ENCODE peak calls at places on chromosome 14, in eight cellular contexts. P is transverse colon, D is fibroblast of lung, N is WERI-Rb-1, E is AG04449, U is heart left ventricle, A is GM23338, Q is fibroblast of the aortic adventitia. L is an unnamed sample.

GRCh38 chr14:101119830-101120571 is 216.5 kb upstream of the RTL1 start:
- DNase-seq in P (no peak), D (peak; percentile 18), N (no peak), E (no peak), U (peak; percentile 39), A (peak; percentile 34), Q (peak; percentile 4), L (no peak)

GRCh38 chr14:90645842-90646443 is 170.3 kb downstream of the TTC7B start:
- DNase-seq in P (no peak), D (peak; percentile 83), N (no peak), E (no peak), U (no peak), A (peak; percentile 81), Q (peak; percentile 16), L (peak; percentile 21)

GRCh38 chr14:103179078-103179477 is 55.8 kb downstream of the TNFAIP2 start:
- DNase-seq in P (no peak), D (no peak), N (no peak), E (no peak), U (no peak), A (no peak), Q (no peak), L (no peak)

GRCh38 chr14:72608391-72609204 is 285.3 kb downstream of the DPF3 start:
- DNase-seq in P (no peak), D (peak; percentile 97), N (no peak), E (peak; percentile 81), U (no peak), A (no peak), Q (peak; percentile 90), L (peak; percentile 85)

GRCh38 chr14:64758711-64759554 is 54.7 kb downstream of the PLEKHG3 start:
- DNase-seq in P (no peak), D (peak; percentile 97), N (no peak), E (peak; percentile 91), U (peak; percentile 73), A (no peak), Q (peak; percentile 95), L (peak; percentile 94)

GRCh38 chr14:21044106-21044618 is 2.0 kb downstream of the RNASE7 start:
- DNase-seq in P (peak; percentile 37), D (no peak), N (peak; percentile 56), E (no peak), U (peak; percentile 47), A (no peak), Q (no peak), L (no peak)

GRCh38 chr14:100271247-100271939 is 32.4 kb downstream of the YY1 start:
- DNase-seq in P (peak; percentile 72), D (no peak), N (no peak), E (no peak), U (no peak), A (peak; percentile 69), Q (peak; percentile 48), L (peak; percentile 40)

GRCh38 chr14:94575730-94576585 is 5.3 kb upstream of the SERPINA5 start:
- DNase-seq in P (no peak), D (peak; percentile 96), N (no peak), E (no peak), U (no peak), A (no peak), Q (peak; percentile 67), L (peak; percentile 68)

GRCh38 chr14:36773558-36773957 is 111.9 kb downstream of the PAX9 start:
- DNase-seq in P (no peak), D (peak; percentile 25), N (no peak), E (no peak), U (no peak), A (no peak), Q (no peak), L (peak; percentile 3)

GRCh38 chr14:23023500-23024152 is 11.1 kb downstream of the PSMB5 start:
- DNase-seq in P (no peak), D (no peak), N (no peak), E (no peak), U (no peak), A (no peak), Q (no peak), L (no peak)

GRCh38 chr14:91288876-91289275 is 44.4 kb upstream of the GPR68 start:
- DNase-seq in P (no peak), D (no peak), N (no peak), E (no peak), U (no peak), A (no peak), Q (no peak), L (no peak)

GRCh38 chr14:72948481-72949138 is 22.3 kb downstream of the DCAF4 start:
- DNase-seq in P (peak; percentile 68), D (peak; percentile 51), N (peak; percentile 56), E (no peak), U (peak; percentile 64), A (peak; percentile 78), Q (peak; percentile 74), L (peak; percentile 78)

GRCh38 chr14:96638041-96638855 is 136.1 kb downstream of the PAPOLA start:
- DNase-seq in P (no peak), D (no peak), N (no peak), E (no peak), U (no peak), A (no peak), Q (no peak), L (no peak)

GRCh38 chr14:101116486-101117130 is 213.1 kb upstream of the RTL1 start:
- DNase-seq in P (no peak), D (no peak), N (no peak), E (no peak), U (no peak), A (no peak), Q (no peak), L (no peak)

GRCh38 chr14:32564591-32564990 is 235.5 kb downstream of the AKAP6 start:
- DNase-seq in P (no peak), D (peak; percentile 47), N (no peak), E (no peak), U (no peak), A (no peak), Q (peak; percentile 21), L (peak; percentile 42)

GRCh38 chr14:103686831-103687485 is 28.3 kb downstream of the XRCC3 start:
- DNase-seq in P (no peak), D (peak; percentile 57), N (no peak), E (no peak), U (no peak), A (no peak), Q (peak; percentile 13), L (peak; percentile 83)

GRCh38 chr14:72201645-72202044 is 269.4 kb downstream of the RGS6 start:
- DNase-seq in P (no peak), D (no peak), N (no peak), E (no peak), U (no peak), A (no peak), Q (no peak), L (no peak)

GRCh38 chr14:92613008-92613658 is 99.6 kb downstream of the RIN3 start:
- DNase-seq in P (peak; percentile 50), D (peak; percentile 34), N (peak; percentile 75), E (no peak), U (no peak), A (peak; percentile 89), Q (no peak), L (no peak)

GRCh38 chr14:36271939-36272907 is 48.2 kb downstream of the MBIP start:
- DNase-seq in P (peak; percentile 15), D (peak; percentile 20), N (no peak), E (no peak), U (peak; percentile 23), A (peak; percentile 56), Q (peak; percentile 19), L (peak; percentile 7)

GRCh38 chr14:68283378-68284123 is 464.0 kb downstream of the RAD51B start:
- DNase-seq in P (peak; percentile 51), D (no peak), N (no peak), E (no peak), U (peak; percentile 43), A (no peak), Q (peak; percentile 46), L (no peak)

GRCh38 chr14:57268161-57269067 is at the start of the genes AP5M1 and EXOC5:
- DNase-seq in P (peak; percentile 95), D (peak; percentile 94), N (peak; percentile 95), E (peak; percentile 29), U (peak; percentile 95), A (peak; percentile 98), Q (peak; percentile 90), L (peak; percentile 93)
- TF ChIP-seq CTCF in P (no peak), D (no peak), N (peak; percentile 2), E (no peak), U (no peak), A (no peak), Q (peak; percentile 13), L (no peak)

DNA sequence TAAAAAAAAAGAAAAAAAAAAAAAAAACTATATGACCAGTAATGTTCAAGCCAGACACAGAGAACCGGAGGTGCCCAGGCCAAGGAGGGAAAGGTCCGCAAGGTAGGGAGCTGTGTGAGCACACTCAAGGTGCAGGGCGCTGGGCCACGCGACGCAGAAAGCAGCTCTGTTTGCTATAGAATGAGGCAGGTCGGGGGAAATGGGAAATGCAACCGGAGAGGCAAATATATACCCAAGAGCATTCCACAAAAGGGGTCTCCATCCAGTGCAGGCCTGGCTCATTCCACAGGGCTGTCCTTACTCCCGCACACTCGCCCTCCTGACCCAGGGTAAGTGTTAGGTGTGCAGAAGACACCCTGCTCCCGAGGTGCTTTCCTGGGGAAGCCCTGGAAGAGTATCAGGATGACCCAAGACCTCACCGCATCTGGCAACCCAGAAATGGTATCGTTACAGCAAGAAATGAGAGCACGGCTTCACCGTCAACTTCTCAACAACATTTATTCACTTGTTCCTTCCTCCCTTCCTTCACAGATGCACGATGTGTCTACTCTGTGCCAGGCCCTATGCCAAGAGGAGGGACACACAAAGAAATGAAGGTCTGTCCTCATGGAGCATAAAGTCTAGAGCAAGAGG is 86.4 kb downstream of the BCL11B start:
- DNase-seq in P (no peak), D (no peak), N (no peak), E (no peak), U (no peak), A (no peak), Q (no peak), L (no peak)
- TF ChIP-seq CTCF in P (no peak), D (no peak), N (no peak), E (no peak), U (no peak), A (no peak), Q (no peak), L (no peak)

GRCh38 chr14:105203057-105203494 is 22.0 kb upstream of the NUDT14 start:
- DNase-seq in P (peak; percentile 80), D (peak; percentile 55), N (peak; percentile 80), E (no peak), U (peak; percentile 85), A (peak; percentile 82), Q (peak; percentile 60), L (peak; percentile 63)

GRCh38 chr14:105200074-105200473 is 19.0 kb upstream of the NUDT14 start:
- DNase-seq in P (no peak), D (no peak), N (no peak), E (no peak), U (no peak), A (no peak), Q (no peak), L (no peak)

GRCh38 chr14:105200641-105201040 is 19.5 kb upstream of the NUDT14 start:
- DNase-seq in P (no peak), D (no peak), N (no peak), E (no peak), U (no peak), A (no peak), Q (no peak), L (no peak)

GRCh38 chr14:105201928-105202513 is 20.9 kb upstream of the NUDT14 start:
- DNase-seq in P (no peak), D (no peak), N (no peak), E (no peak), U (no peak), A (no peak), Q (no peak), L (no peak)

GRCh38 chr14:105201156-105201927 is 20.2 kb upstream of the NUDT14 start:
- DNase-seq in P (no peak), D (no peak), N (no peak), E (no peak), U (no peak), A (peak; percentile 62), Q (no peak), L (no peak)
- TF ChIP-seq CTCF in P (no peak), D (no peak), N (peak; percentile 39), E (no peak), U (no peak), A (peak; percentile 26), Q (no peak), L (peak; percentile 1)

GRCh38 chr14:77318006-77318553 is 2.6 kb downstream of the POMT2 start:
- DNase-seq in P (no peak), D (no peak), N (no peak), E (no peak), U (no peak), A (no peak), Q (no peak), L (no peak)
- TF ChIP-seq CTCF in P (no peak), D (no peak), N (no peak), E (no peak), U (no peak), A (no peak), Q (no peak), L (no peak)

L was measured in fibroblast of pulmonary artery.